ENCODE peak calls at places on chromosomes 3 and 15, in four cellular contexts. One of them, this sample, is unnamed.

GRCh38 chr15:43998607-43999006 is 171.8 kb downstream of the WDR76 start:
- DNase-seq in WTC11: no peak
- DNase-seq in HepG2: no peak
- DNase-seq in HCT116: no peak
- DNase-seq in this sample: no peak

GRCh38 chr15:67109141-67110034 is 44.0 kb downstream of the SMAD3 start:
- DNase-seq in WTC11: no peak
- DNase-seq in HCT116: no peak
- DNase-seq in HepG2: peak; percentile 61
- DNase-seq in this sample: peak; percentile 89

GRCh38 chr15:48560321-48561051 is 85.0 kb downstream of the FBN1 start:
- DNase-seq in HepG2: no peak
- DNase-seq in WTC11: no peak
- DNase-seq in HCT116: no peak
- DNase-seq in this sample: no peak

GRCh38 chr3:79245295-79246138 is 522.3 kb downstream of the ROBO1 start:
- DNase-seq in HepG2: no peak
- DNase-seq in HCT116: no peak
- DNase-seq in WTC11: no peak
- DNase-seq in this sample: no peak

GRCh38 chr3:13549513-13550256 is 760 bp downstream of the FBLN2 start:
- DNase-seq in HepG2: no peak
- DNase-seq in HCT116: no peak
- DNase-seq in WTC11: no peak
- DNase-seq in this sample: peak; percentile 25

GRCh38 chr3:142275856-142276255 is 50.5 kb upstream of the GK5 start:
- DNase-seq in HepG2: no peak
- DNase-seq in WTC11: no peak
- DNase-seq in HCT116: no peak
- DNase-seq in this sample: peak; percentile 73

GRCh38 chr15:66587020-66587419 is 21.2 kb upstream of the LCTL start:
- DNase-seq in HepG2: no peak
- DNase-seq in WTC11: no peak
- DNase-seq in HCT116: no peak
- DNase-seq in this sample: no peak

GRCh38 chr15:59313703-59314332 is 58.9 kb downstream of the MYO1E start:
- DNase-seq in HepG2: peak; percentile 9
- DNase-seq in WTC11: no peak
- DNase-seq in HCT116: no peak
- DNase-seq in this sample: no peak

GRCh38 chr15:41048397-41048796 is 67.7 kb downstream of the INO80 start:
- DNase-seq in HepG2: peak; percentile 21
- DNase-seq in HCT116: no peak
- DNase-seq in WTC11: no peak
- DNase-seq in this sample: no peak

GRCh38 chr3:190721330-190721729 is 141.2 kb downstream of the GMNC start:
- DNase-seq in HCT116: no peak
- DNase-seq in HepG2: no peak
- DNase-seq in WTC11: no peak
- DNase-seq in this sample: no peak

GRCh38 chr3:23807161-23808015 is 1.6 kb downstream of the UBE2E1 start:
- DNase-seq in HCT116: no peak
- DNase-seq in HepG2: no peak
- DNase-seq in WTC11: no peak
- DNase-seq in this sample: peak; percentile 60

DNA sequence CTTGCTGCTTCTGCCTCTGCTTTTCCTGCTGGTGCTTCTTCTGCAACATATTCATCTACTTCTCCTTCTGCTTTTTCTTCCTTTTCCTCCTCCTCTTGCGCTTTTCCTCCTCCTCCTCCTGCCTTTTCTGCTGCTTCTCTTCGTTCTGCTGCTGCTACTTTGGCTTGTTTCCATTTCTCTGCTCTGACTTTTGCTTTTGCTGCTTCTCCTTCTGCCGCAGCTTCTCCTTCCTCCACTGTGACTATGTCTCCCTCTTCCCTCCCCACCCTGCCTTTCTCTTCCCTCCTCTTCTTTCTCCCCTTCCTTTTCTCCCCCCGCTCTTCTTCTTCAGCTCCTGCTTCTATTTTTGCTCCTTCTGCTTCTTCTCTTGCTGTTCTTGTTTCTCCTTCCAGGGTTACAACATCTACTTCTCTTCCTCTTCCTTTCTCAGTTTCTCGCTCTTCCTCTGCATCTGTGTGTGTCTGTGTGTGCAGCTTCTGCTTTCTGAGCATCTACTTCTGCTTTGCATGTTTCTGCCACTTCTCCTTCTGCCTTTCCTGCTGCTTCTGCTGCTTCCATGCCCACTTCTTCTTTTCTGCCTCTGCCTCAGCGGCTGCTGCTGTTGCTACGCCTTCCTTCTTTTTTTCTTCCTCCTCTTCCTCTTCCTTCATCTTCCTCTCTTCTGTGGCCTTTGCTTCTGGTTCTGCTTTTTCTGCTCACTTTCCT is 51.4 kb downstream of the FAM43A start:
- DNase-seq in HepG2: no peak
- DNase-seq in WTC11: no peak
- DNase-seq in HCT116: no peak
- DNase-seq in this sample: peak; percentile 94
- TF ChIP-seq MAX in HepG2: no peak
- TF ChIP-seq MAX in WTC11: no peak
- TF ChIP-seq MAX in HCT116: no peak
- TF ChIP-seq MAX in this sample: peak; percentile 49

GRCh38 chr3:72996121-72996472 is 514 bp upstream of the PPP4R2 start:
- DNase-seq in HepG2: no peak
- DNase-seq in HCT116: no peak
- DNase-seq in WTC11: no peak
- DNase-seq in this sample: no peak
- TF ChIP-seq MAX in HepG2: no peak
- TF ChIP-seq MAX in HCT116: no peak
- TF ChIP-seq MAX in WTC11: no peak
- TF ChIP-seq MAX in this sample: no peak

GRCh38 chr3:195177432-195178123 is 93.4 kb downstream of the XXYLT1 start:
- DNase-seq in WTC11: no peak
- DNase-seq in HepG2: no peak
- DNase-seq in HCT116: no peak
- DNase-seq in this sample: no peak
- TF ChIP-seq MAX in WTC11: no peak
- TF ChIP-seq MAX in HepG2: no peak
- TF ChIP-seq MAX in HCT116: no peak
- TF ChIP-seq MAX in this sample: no peak

GRCh38 chr3:146300756-146301155 is 49.9 kb upstream of the PLSCR4 start:
- DNase-seq in WTC11: no peak
- DNase-seq in HCT116: no peak
- DNase-seq in HepG2: no peak
- DNase-seq in this sample: no peak
- TF ChIP-seq MAX in WTC11: no peak
- TF ChIP-seq MAX in HCT116: no peak
- TF ChIP-seq MAX in HepG2: no peak
- TF ChIP-seq MAX in this sample: no peak

DNA sequence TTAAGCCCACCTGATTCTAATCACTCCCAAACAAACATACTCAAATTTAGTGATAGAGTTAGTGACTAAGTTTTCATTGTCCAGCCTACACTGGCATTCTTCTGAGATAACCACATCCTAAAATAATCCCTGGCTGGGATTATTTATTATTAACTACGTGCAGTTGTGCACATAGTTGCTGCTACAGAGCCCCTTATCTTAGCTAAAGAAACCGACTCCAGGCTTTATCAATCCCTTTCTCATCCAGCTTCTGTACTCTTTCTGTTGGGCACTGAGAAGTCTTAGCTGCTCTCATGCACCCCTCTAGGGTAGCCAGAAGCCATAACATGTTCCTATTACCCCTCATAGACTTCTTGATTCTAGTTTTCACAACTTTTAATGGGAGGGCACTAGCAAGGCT is 208.7 kb downstream of the MBNL1 start:
- DNase-seq in HepG2: no peak
- DNase-seq in HCT116: no peak
- DNase-seq in WTC11: no peak
- DNase-seq in this sample: no peak
- TF ChIP-seq MAX in HepG2: no peak
- TF ChIP-seq MAX in HCT116: no peak
- TF ChIP-seq MAX in WTC11: no peak
- TF ChIP-seq MAX in this sample: no peak

GRCh38 chr3:143484851-143485512 is 363.3 kb downstream of the SLC9A9 start:
- DNase-seq in WTC11: no peak
- DNase-seq in HCT116: peak; percentile 4
- DNase-seq in HepG2: no peak
- DNase-seq in this sample: no peak
- TF ChIP-seq MAX in WTC11: no peak
- TF ChIP-seq MAX in HCT116: no peak
- TF ChIP-seq MAX in HepG2: no peak
- TF ChIP-seq MAX in this sample: no peak

DNA sequence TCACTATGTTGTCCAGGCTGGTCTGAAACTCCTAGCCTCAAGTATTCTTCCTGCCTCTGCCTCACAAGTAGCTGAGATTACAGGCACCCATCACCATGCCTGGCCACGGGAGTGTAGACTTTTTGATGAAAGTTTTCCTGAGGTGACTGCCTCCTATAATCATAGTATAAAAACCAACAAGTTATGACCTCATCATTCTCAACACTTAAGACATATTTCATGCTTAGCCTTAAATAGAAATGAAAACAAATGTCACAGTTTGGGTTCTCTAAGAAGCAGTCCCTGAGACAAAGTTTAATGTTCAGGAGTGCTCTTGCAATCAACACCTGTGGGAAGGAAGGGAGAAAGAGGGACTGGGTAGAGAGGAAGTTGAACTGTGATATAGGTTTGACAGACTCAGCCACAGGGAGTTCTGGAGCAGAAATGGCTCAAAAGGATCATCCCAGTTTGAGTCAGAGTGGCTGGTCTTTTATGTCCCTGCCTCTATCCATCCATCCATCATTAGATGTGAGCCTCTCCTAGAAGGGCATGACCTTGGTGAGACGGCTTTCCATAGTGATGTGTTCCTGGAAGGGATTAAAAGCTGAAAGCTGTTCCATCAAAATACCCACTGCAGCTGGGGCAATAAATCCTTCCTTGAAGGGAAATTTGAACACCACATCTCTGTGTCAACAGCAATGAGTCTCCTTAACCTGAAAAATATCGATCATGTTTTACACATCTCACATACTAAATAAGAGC is 16.2 kb upstream of the ABHD5 start:
- DNase-seq in WTC11: no peak
- DNase-seq in HCT116: no peak
- DNase-seq in HepG2: no peak
- DNase-seq in this sample: no peak
- TF ChIP-seq MAX in WTC11: no peak
- TF ChIP-seq MAX in HCT116: no peak
- TF ChIP-seq MAX in HepG2: no peak
- TF ChIP-seq MAX in this sample: no peak

DNA sequence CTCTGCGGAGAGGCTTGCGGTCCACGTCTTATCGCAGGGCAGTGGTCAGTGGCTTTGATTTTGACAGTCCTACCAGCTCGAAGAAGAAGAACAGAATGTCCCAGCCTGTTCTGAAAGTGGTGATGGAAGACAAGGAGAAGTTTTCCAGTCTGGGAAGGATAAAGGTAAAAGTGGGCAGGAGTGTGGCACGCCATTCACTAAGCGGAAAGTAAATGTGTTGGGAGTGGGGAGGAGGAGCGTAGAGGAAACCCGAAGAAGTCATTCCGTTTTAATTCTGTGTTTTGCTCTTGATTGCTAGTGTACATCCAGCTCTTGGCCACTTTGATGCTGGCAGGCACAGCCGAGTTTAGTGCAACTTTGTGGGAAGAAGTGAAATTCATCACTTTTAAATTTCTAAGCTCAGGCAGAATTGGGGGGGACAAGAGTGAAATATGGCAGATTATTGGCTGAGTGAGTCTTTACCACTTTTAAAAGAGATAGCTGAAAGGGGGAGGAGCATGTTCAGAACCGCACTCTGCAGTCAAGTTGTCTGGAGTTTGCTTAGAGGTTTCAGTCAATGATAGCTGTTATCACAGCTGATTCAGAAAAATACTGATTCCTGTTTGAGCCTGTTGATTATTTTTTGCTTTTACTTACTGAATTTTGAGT is 1.8 kb downstream of the ARHGEF26 start:
- DNase-seq in WTC11: no peak
- DNase-seq in HepG2: peak; percentile 1
- DNase-seq in HCT116: no peak
- DNase-seq in this sample: no peak
- TF ChIP-seq MAX in WTC11: no peak
- TF ChIP-seq MAX in HepG2: no peak
- TF ChIP-seq MAX in HCT116: no peak
- TF ChIP-seq MAX in this sample: no peak

This sample was measured in NB4.